ENCODE peak calls at places on chromosomes 1 and 21, in seven cellular contexts. One of them, this sample, is unnamed.

GRCh38 chr1:53732912-53733317 is 6.0 kb downstream of the GLIS1 start:
- DNase-seq in epithelial cell of prostate: no peak
- DNase-seq in stimulated activated CD4-positive, alpha-beta T cell treated with anti-CD3 and anti-CD28 coated beads, Interleukin-1b, Interleukin-23, amount 100 ng/mL, for 4 hours: no peak
- DNase-seq in sciatic nerve: no peak
- DNase-seq in A549: no peak
- DNase-seq in right lobe of liver: no peak
- DNase-seq in NCI-H2081: no peak
- DNase-seq in this sample: no peak

GRCh38 chr1:36156329-36157114 is 562 bp downstream of the MAP7D1 start:
- DNase-seq in stimulated activated CD4-positive, alpha-beta T cell treated with anti-CD3 and anti-CD28 coated beads, Interleukin-1b, Interleukin-23, amount 100 ng/mL, for 4 hours: peak
- DNase-seq in NCI-H2081: peak
- DNase-seq in sciatic nerve: peak
- DNase-seq in A549: peak
- DNase-seq in right lobe of liver: peak
- DNase-seq in epithelial cell of prostate: no peak
- DNase-seq in this sample: no peak

GRCh38 chr1:3998086-3998485 is 98.0 kb upstream of the C1orf174 start:
- DNase-seq in epithelial cell of prostate: no peak
- DNase-seq in stimulated activated CD4-positive, alpha-beta T cell treated with anti-CD3 and anti-CD28 coated beads, Interleukin-1b, Interleukin-23, amount 100 ng/mL, for 4 hours: no peak
- DNase-seq in right lobe of liver: no peak
- DNase-seq in A549: no peak
- DNase-seq in sciatic nerve: no peak
- DNase-seq in NCI-H2081: no peak
- DNase-seq in this sample: no peak

GRCh38 chr1:91836307-91837056 is 49.5 kb downstream of the TGFBR3 start:
- DNase-seq in epithelial cell of prostate: no peak
- DNase-seq in stimulated activated CD4-positive, alpha-beta T cell treated with anti-CD3 and anti-CD28 coated beads, Interleukin-1b, Interleukin-23, amount 100 ng/mL, for 4 hours: no peak
- DNase-seq in sciatic nerve: no peak
- DNase-seq in NCI-H2081: no peak
- DNase-seq in right lobe of liver: no peak
- DNase-seq in A549: no peak
- DNase-seq in this sample: no peak

GRCh38 chr1:92951141-92951582 is 10.1 kb downstream of the DIPK1A start:
- DNase-seq in sciatic nerve: no peak
- DNase-seq in stimulated activated CD4-positive, alpha-beta T cell treated with anti-CD3 and anti-CD28 coated beads, Interleukin-1b, Interleukin-23, amount 100 ng/mL, for 4 hours: no peak
- DNase-seq in epithelial cell of prostate: no peak
- DNase-seq in right lobe of liver: no peak
- DNase-seq in A549: peak
- DNase-seq in NCI-H2081: no peak
- DNase-seq in this sample: no peak

GRCh38 chr1:206693592-206693991 is 8.9 kb downstream of the MAPKAPK2 start:
- DNase-seq in right lobe of liver: peak
- DNase-seq in stimulated activated CD4-positive, alpha-beta T cell treated with anti-CD3 and anti-CD28 coated beads, Interleukin-1b, Interleukin-23, amount 100 ng/mL, for 4 hours: no peak
- DNase-seq in NCI-H2081: no peak
- DNase-seq in epithelial cell of prostate: no peak
- DNase-seq in A549: no peak
- DNase-seq in sciatic nerve: no peak
- DNase-seq in this sample: no peak

GRCh38 chr1:156623946-156624813 is 5.0 kb downstream of the HAPLN2 start:
- DNase-seq in NCI-H2081: peak
- DNase-seq in A549: peak
- DNase-seq in stimulated activated CD4-positive, alpha-beta T cell treated with anti-CD3 and anti-CD28 coated beads, Interleukin-1b, Interleukin-23, amount 100 ng/mL, for 4 hours: peak
- DNase-seq in right lobe of liver: no peak
- DNase-seq in sciatic nerve: peak
- DNase-seq in epithelial cell of prostate: no peak
- DNase-seq in this sample: no peak

GRCh38 chr21:21213297-21213696 is 215.1 kb downstream of the NCAM2 start:
- DNase-seq in stimulated activated CD4-positive, alpha-beta T cell treated with anti-CD3 and anti-CD28 coated beads, Interleukin-1b, Interleukin-23, amount 100 ng/mL, for 4 hours: no peak
- DNase-seq in NCI-H2081: no peak
- DNase-seq in A549: no peak
- DNase-seq in right lobe of liver: no peak
- DNase-seq in epithelial cell of prostate: no peak
- DNase-seq in sciatic nerve: no peak
- DNase-seq in this sample: no peak

GRCh38 chr21:38067086-38067739 is 151.0 kb upstream of the KCNJ6 start:
- DNase-seq in epithelial cell of prostate: no peak
- DNase-seq in right lobe of liver: no peak
- DNase-seq in sciatic nerve: no peak
- DNase-seq in NCI-H2081: no peak
- DNase-seq in stimulated activated CD4-positive, alpha-beta T cell treated with anti-CD3 and anti-CD28 coated beads, Interleukin-1b, Interleukin-23, amount 100 ng/mL, for 4 hours: no peak
- DNase-seq in A549: no peak
- DNase-seq in this sample: no peak

GRCh38 chr1:220876511-220877347 is 2.5 kb upstream of the HLX start:
- DNase-seq in stimulated activated CD4-positive, alpha-beta T cell treated with anti-CD3 and anti-CD28 coated beads, Interleukin-1b, Interleukin-23, amount 100 ng/mL, for 4 hours: no peak
- DNase-seq in A549: no peak
- DNase-seq in epithelial cell of prostate: no peak
- DNase-seq in NCI-H2081: no peak
- DNase-seq in right lobe of liver: no peak
- DNase-seq in sciatic nerve: peak
- DNase-seq in this sample: no peak

GRCh38 chr1:71919812-71920509 is 362.4 kb downstream of the NEGR1 start:
- DNase-seq in stimulated activated CD4-positive, alpha-beta T cell treated with anti-CD3 and anti-CD28 coated beads, Interleukin-1b, Interleukin-23, amount 100 ng/mL, for 4 hours: no peak
- DNase-seq in NCI-H2081: peak
- DNase-seq in A549: no peak
- DNase-seq in epithelial cell of prostate: no peak
- DNase-seq in sciatic nerve: no peak
- DNase-seq in right lobe of liver: no peak
- DNase-seq in this sample: no peak

GRCh38 chr1:203640723-203641523 is 14.3 kb downstream of the ATP2B4 start:
- DNase-seq in epithelial cell of prostate: no peak
- DNase-seq in A549: no peak
- DNase-seq in stimulated activated CD4-positive, alpha-beta T cell treated with anti-CD3 and anti-CD28 coated beads, Interleukin-1b, Interleukin-23, amount 100 ng/mL, for 4 hours: no peak
- DNase-seq in sciatic nerve: no peak
- DNase-seq in right lobe of liver: no peak
- DNase-seq in NCI-H2081: no peak
- DNase-seq in this sample: no peak

GRCh38 chr1:26524181-26524580 is 5.4 kb upstream of the RPS6KA1 start:
- DNase-seq in epithelial cell of prostate: peak
- DNase-seq in A549: no peak
- DNase-seq in stimulated activated CD4-positive, alpha-beta T cell treated with anti-CD3 and anti-CD28 coated beads, Interleukin-1b, Interleukin-23, amount 100 ng/mL, for 4 hours: no peak
- DNase-seq in right lobe of liver: no peak
- DNase-seq in NCI-H2081: no peak
- DNase-seq in sciatic nerve: no peak
- DNase-seq in this sample: no peak

GRCh38 chr1:18100493-18101063 is 7.0 kb upstream of the IGSF21 start:
- DNase-seq in A549: peak
- DNase-seq in epithelial cell of prostate: no peak
- DNase-seq in sciatic nerve: peak
- DNase-seq in stimulated activated CD4-positive, alpha-beta T cell treated with anti-CD3 and anti-CD28 coated beads, Interleukin-1b, Interleukin-23, amount 100 ng/mL, for 4 hours: no peak
- DNase-seq in right lobe of liver: peak
- DNase-seq in NCI-H2081: peak
- DNase-seq in this sample: peak

GRCh38 chr1:198231776-198232175 is 75.0 kb downstream of the NEK7 start:
- DNase-seq in sciatic nerve: no peak
- DNase-seq in right lobe of liver: no peak
- DNase-seq in epithelial cell of prostate: no peak
- DNase-seq in NCI-H2081: no peak
- DNase-seq in stimulated activated CD4-positive, alpha-beta T cell treated with anti-CD3 and anti-CD28 coated beads, Interleukin-1b, Interleukin-23, amount 100 ng/mL, for 4 hours: no peak
- DNase-seq in A549: no peak
- DNase-seq in this sample: no peak

GRCh38 chr21:31398574-31398973 is 54.5 kb upstream of the TIAM1 start:
- DNase-seq in sciatic nerve: no peak
- DNase-seq in A549: no peak
- DNase-seq in stimulated activated CD4-positive, alpha-beta T cell treated with anti-CD3 and anti-CD28 coated beads, Interleukin-1b, Interleukin-23, amount 100 ng/mL, for 4 hours: no peak
- DNase-seq in epithelial cell of prostate: no peak
- DNase-seq in NCI-H2081: no peak
- DNase-seq in right lobe of liver: no peak
- DNase-seq in this sample: no peak

GRCh38 chr1:154899041-154899440 is 29.0 kb upstream of the KCNN3 start:
- DNase-seq in stimulated activated CD4-positive, alpha-beta T cell treated with anti-CD3 and anti-CD28 coated beads, Interleukin-1b, Interleukin-23, amount 100 ng/mL, for 4 hours: no peak
- DNase-seq in sciatic nerve: peak
- DNase-seq in right lobe of liver: no peak
- DNase-seq in A549: no peak
- DNase-seq in epithelial cell of prostate: no peak
- DNase-seq in NCI-H2081: no peak
- DNase-seq in this sample: no peak

GRCh38 chr21:41453198-41453597 is 27.2 kb downstream of the MX1 start:
- DNase-seq in stimulated activated CD4-positive, alpha-beta T cell treated with anti-CD3 and anti-CD28 coated beads, Interleukin-1b, Interleukin-23, amount 100 ng/mL, for 4 hours: no peak
- DNase-seq in epithelial cell of prostate: no peak
- DNase-seq in sciatic nerve: no peak
- DNase-seq in NCI-H2081: no peak
- DNase-seq in A549: no peak
- DNase-seq in right lobe of liver: no peak
- DNase-seq in this sample: no peak

GRCh38 chr1:183148599-183148998 is 37.5 kb upstream of the LAMC2 start:
- DNase-seq in epithelial cell of prostate: no peak
- DNase-seq in stimulated activated CD4-positive, alpha-beta T cell treated with anti-CD3 and anti-CD28 coated beads, Interleukin-1b, Interleukin-23, amount 100 ng/mL, for 4 hours: no peak
- DNase-seq in right lobe of liver: no peak
- DNase-seq in A549: no peak
- DNase-seq in sciatic nerve: no peak
- DNase-seq in NCI-H2081: no peak
- DNase-seq in this sample: no peak

GRCh38 chr21:38503588-38503987 is 5.3 kb upstream of the ERG start:
- DNase-seq in A549: no peak
- DNase-seq in right lobe of liver: no peak
- DNase-seq in stimulated activated CD4-positive, alpha-beta T cell treated with anti-CD3 and anti-CD28 coated beads, Interleukin-1b, Interleukin-23, amount 100 ng/mL, for 4 hours: no peak
- DNase-seq in sciatic nerve: no peak
- DNase-seq in epithelial cell of prostate: no peak
- DNase-seq in NCI-H2081: no peak
- DNase-seq in this sample: no peak

GRCh38 chr1:66764994-66765578 is 12.8 kb downstream of the DYNLT5 start:
- DNase-seq in A549: peak
- DNase-seq in NCI-H2081: peak
- DNase-seq in right lobe of liver: peak
- DNase-seq in epithelial cell of prostate: peak
- DNase-seq in stimulated activated CD4-positive, alpha-beta T cell treated with anti-CD3 and anti-CD28 coated beads, Interleukin-1b, Interleukin-23, amount 100 ng/mL, for 4 hours: peak
- DNase-seq in sciatic nerve: no peak
- DNase-seq in this sample: peak

This sample was measured in HTR-8/SVneo.